ENCODE peak calls at places on chromosomes 2 and 18, in eight cellular contexts. S is neural progenitor cell; E is cardiac muscle cell; B is A549; F is psoas muscle; V is lower lobe of right lung; Y is CD4-positive, alpha-beta T cell; T is tibial artery. W is an unnamed sample.
A peak's percentile ranks its signal among the peaks of the same experiment; 100 is the strongest.

GRCh38 chr2:19124135-19124534 is 234.3 kb downstream of the OSR1 start:
- DNase-seq in S (no peak), E (no peak), B (no peak), F (no peak), V (no peak), Y (no peak), T (no peak), W (peak; percentile 69)

GRCh38 chr2:231387904-231388724 is 7.4 kb upstream of the B3GNT7 start:
- DNase-seq in S (no peak), E (peak; percentile 41), B (no peak), F (peak; percentile 66), V (peak; percentile 62), Y (no peak), T (no peak), W (no peak)

GRCh38 chr18:74200780-74201179 is 52.5 kb downstream of the TIMM21 start:
- DNase-seq in S (no peak), E (no peak), B (no peak), F (no peak), V (no peak), Y (no peak), T (no peak), W (no peak)

GRCh38 chr18:23716516-23716915 is 27.3 kb downstream of the LAMA3 start:
- DNase-seq in S (no peak), E (no peak), B (no peak), F (no peak), V (no peak), Y (no peak), T (no peak), W (peak; percentile 66)

GRCh38 chr2:182144039-182144779 is 158.6 kb downstream of the PPP1R1C start:
- DNase-seq in S (no peak), E (no peak), B (no peak), F (no peak), V (no peak), Y (no peak), T (no peak), W (no peak)

GRCh38 chr2:6418316-6418715 is 447.4 kb downstream of the CMPK2 start:
- DNase-seq in S (peak; percentile 34), E (no peak), B (no peak), F (no peak), V (no peak), Y (no peak), T (no peak), W (no peak)

GRCh38 chr2:70725505-70725904 is 42.5 kb downstream of the ADD2 start:
- DNase-seq in S (no peak), E (no peak), B (no peak), F (no peak), V (no peak), Y (no peak), T (no peak), W (no peak)

GRCh38 chr2:32009479-32010256 is 1.1 kb downstream of the MEMO1 start:
- DNase-seq in S (peak; percentile 64), E (peak; percentile 50), B (no peak), F (peak; percentile 67), V (peak; percentile 67), Y (peak; percentile 7), T (peak; percentile 73), W (peak; percentile 28)

GRCh38 chr2:98065804-98066203 is 21.2 kb upstream of the VWA3B start:
- DNase-seq in S (no peak), E (no peak), B (no peak), F (no peak), V (no peak), Y (no peak), T (no peak), W (no peak)

GRCh38 chr18:77271720-77272481 is 22.3 kb downstream of the GALR1 start:
- DNase-seq in S (no peak), E (no peak), B (no peak), F (no peak), V (no peak), Y (no peak), T (no peak), W (no peak)

GRCh38 chr2:223929575-223930001 is 15.5 kb downstream of the WDFY1 start:
- DNase-seq in S (no peak), E (no peak), B (no peak), F (no peak), V (no peak), Y (no peak), T (no peak), W (no peak)

GRCh38 chr2:8481463-8482009 is 200.3 kb upstream of the ID2 start:
- DNase-seq in S (no peak), E (no peak), B (no peak), F (no peak), V (no peak), Y (no peak), T (peak; percentile 4), W (no peak)

DNA sequence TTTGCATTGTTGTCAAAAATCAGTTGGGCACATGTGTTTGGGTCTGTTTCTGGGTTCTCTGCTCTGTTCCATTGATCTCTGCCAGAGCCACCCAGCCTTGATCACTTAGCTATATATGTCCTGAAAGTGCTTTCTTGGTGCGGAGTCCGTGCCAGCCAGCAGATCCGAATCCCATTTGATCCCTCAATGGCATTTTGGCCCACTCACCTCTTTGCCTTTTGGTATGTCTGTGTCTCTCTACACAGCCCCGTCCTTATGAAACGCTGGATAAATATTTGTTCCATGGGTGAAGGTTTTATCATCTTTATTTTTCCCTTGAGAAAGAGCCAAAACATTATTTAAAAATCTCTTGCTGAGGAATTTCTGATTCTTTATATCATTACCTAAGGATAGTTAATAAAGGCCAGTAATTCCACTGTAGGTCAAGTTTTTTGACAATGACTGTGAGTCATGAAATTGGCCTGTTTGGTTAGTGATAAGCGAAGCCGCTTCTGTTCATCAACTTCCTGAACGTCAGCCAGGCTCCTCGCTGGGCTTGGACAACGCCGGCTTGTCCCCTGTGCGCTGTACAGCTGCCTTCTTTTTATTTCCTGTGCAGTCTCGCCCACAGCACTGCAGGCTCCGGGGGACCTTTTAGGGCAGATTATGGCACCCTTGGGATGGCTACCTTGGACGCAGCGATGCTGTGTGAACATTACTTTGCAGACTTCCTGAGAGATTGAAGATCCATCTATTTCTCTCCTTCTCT is 24.9 kb downstream of the MTCL1 start:
- DNase-seq in S (no peak), E (no peak), B (peak; percentile 53), F (peak; percentile 70), V (peak; percentile 70), Y (no peak), T (peak; percentile 66), W (peak; percentile 57)
- H3K27ac ChIP-seq in S (no peak overlapping the region), E (no peak overlapping the region), B (peak overlapping the region; percentile 91), F (peak overlapping the region; percentile 33), V (peak overlapping the region; percentile 37), Y (no peak overlapping the region), T (no peak overlapping the region), W (peak overlapping the region; percentile 63)

GRCh38 chr18:44899832-44900231 is 219.1 kb downstream of the SETBP1 start:
- DNase-seq in S (no peak), E (no peak), B (no peak), F (no peak), V (no peak), Y (no peak), T (no peak), W (no peak)

GRCh38 chr18:44898536-44898935 is 217.8 kb downstream of the SETBP1 start:
- DNase-seq in S (peak; percentile 63), E (no peak), B (no peak), F (no peak), V (no peak), Y (no peak), T (no peak), W (no peak)

GRCh38 chr18:44903327-44903726 is 222.6 kb downstream of the SETBP1 start:
- DNase-seq in S (no peak), E (no peak), B (no peak), F (no peak), V (no peak), Y (no peak), T (no peak), W (no peak)

GRCh38 chr18:44900627-44901026 is 219.9 kb downstream of the SETBP1 start:
- DNase-seq in S (no peak), E (no peak), B (no peak), F (no peak), V (no peak), Y (no peak), T (no peak), W (no peak)

GRCh38 chr18:44901283-44901682 is 220.6 kb downstream of the SETBP1 start:
- DNase-seq in S (no peak), E (no peak), B (no peak), F (no peak), V (no peak), Y (no peak), T (no peak), W (no peak)
- TF ChIP-seq CTCF in S (peak; percentile 38), E (peak; percentile 32), B (no peak), F (peak; percentile 17), V (peak; percentile 13), Y (no peak), T (no peak), W (no peak)

DNA sequence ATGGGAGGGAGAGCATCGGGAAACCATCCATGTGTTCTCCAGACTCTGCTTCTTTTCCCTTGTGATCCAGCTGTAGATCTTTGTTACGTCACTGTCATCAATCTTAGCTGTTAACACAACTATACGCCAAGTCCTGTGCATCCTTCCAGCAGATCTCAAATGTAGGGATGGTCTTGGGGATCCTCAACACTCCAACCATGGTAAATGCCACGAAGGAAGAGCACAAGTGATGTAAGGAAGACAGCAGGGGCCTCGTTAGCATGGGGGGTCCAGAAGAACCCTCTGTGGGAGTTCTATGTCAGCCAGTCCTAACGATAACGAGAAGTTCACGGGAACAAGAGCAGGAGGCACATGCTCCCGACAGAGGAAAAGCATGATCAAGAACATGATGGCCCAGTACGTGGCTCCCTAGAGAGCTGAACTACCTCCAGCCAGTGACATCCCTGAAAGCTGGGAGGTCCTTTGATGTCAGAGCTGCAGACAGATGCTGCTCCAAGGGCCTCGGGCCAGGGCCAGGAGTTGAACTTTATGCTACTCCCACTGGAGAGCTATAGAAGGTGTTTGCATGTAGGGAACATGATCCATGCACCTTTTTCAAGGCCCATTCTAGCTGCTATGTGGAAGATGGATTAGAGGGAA is 41.0 kb upstream of the NPAS2 start:
- DNase-seq in S (no peak), E (no peak), B (no peak), F (no peak), V (no peak), Y (no peak), T (no peak), W (no peak)
- H3K27ac ChIP-seq in S (no peak overlapping the region), E (no peak overlapping the region), B (no peak overlapping the region), F (no peak overlapping the region), V (no peak overlapping the region), Y (no peak overlapping the region), T (no peak overlapping the region), W (no peak overlapping the region)

DNA sequence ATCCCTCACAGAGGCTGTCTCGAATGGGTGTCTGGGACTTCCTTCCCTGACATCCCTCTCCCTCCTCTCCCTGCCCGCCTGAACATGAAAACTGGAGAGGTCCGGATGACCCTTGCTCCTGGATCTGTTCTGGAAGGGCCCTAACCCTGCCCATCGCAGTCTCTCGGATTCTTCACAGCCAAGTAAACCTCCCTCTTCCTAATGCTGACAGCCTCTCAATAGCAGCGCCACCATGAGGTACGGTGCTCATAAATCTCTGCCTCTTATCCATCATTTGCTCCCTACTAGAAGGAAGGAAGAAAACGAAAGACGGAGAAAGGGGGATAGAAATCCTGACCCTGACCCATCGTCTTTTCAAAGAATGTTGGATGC is 257.9 kb downstream of the BCL11A start:
- DNase-seq in S (peak; percentile 23), E (no peak), B (no peak), F (no peak), V (no peak), Y (no peak), T (no peak), W (no peak)
- TF ChIP-seq CTCF in S (peak; percentile 40), E (no peak), B (no peak), F (no peak), V (no peak), Y (no peak), T (no peak), W (no peak)